ENCODE peak calls at places on chromosomes 16 and 17, in six cellular contexts. O is CD4-positive, alpha-beta T cell; Y is SHP77 treated with DMSO at 0.1 percent for 48 hours; U is GM19239; W is left ventricle myocardium inferior; B is caudate nucleus. E is an unnamed sample.

GRCh38 chr17:40026816-40027613 is 11.8 kb downstream of the CSF3 start:
- DNase-seq in U (peak; percentile 95), O (peak; percentile 66), Y (peak; percentile 59), B (peak; percentile 32), W (peak; percentile 79), E (peak; percentile 70)

GRCh38 chr16:23128056-23128455 is 21.2 kb downstream of the USP31 start:
- DNase-seq in W (no peak), Y (no peak), U (no peak), B (no peak), O (no peak), E (no peak)

GRCh38 chr16:84278968-84279367 is 15.7 kb upstream of the WFDC1 start:
- DNase-seq in U (no peak), B (no peak), W (no peak), O (no peak), Y (no peak), E (no peak)

GRCh38 chr17:14337596-14338079 is 36.8 kb downstream of the HS3ST3B1 start:
- DNase-seq in Y (no peak), U (no peak), B (no peak), O (no peak), W (no peak), E (no peak)

GRCh38 chr17:76672270-76672851 is 28.8 kb upstream of the ST6GALNAC1 start:
- DNase-seq in Y (peak; percentile 14), U (no peak), W (no peak), B (no peak), O (no peak), E (no peak)

GRCh38 chr17:33267279-33267790 is 25.8 kb downstream of the ASIC2 start:
- DNase-seq in W (no peak), Y (no peak), B (no peak), O (no peak), U (no peak), E (no peak)

GRCh38 chr17:60148300-60148838 is 1.4 kb upstream of the CA4 start:
- DNase-seq in Y (no peak), U (no peak), O (no peak), B (no peak), W (no peak), E (no peak)

GRCh38 chr16:86306811-86307517 is 203.4 kb upstream of the FOXF1 start:
- DNase-seq in U (no peak), O (no peak), B (no peak), Y (no peak), W (no peak), E (no peak)

GRCh38 chr16:10558746-10559641 is 21.4 kb downstream of the EMP2 start:
- DNase-seq in Y (no peak), U (no peak), W (peak; percentile 77), B (no peak), O (no peak), E (no peak)

GRCh38 chr17:70332356-70332755 is 163.0 kb downstream of the KCNJ2 start:
- DNase-seq in U (no peak), Y (peak; percentile 45), O (no peak), W (no peak), B (no peak), E (no peak)

GRCh38 chr17:14373587-14374259 is 72.8 kb downstream of the HS3ST3B1 start:
- DNase-seq in Y (no peak), O (no peak), W (no peak), U (no peak), B (no peak), E (no peak)

GRCh38 chr16:72066747-72067146 is 3.7 kb downstream of the HPR start:
- DNase-seq in Y (peak; percentile 5), B (no peak), U (peak; percentile 12), O (no peak), W (no peak), E (no peak)

E was measured in effector CD8-positive, alpha-beta T cell.